ENCODE peak calls at places on chromosomes 2 and 18, in eight cellular contexts. One of them, this sample, is unnamed. For H3K4me1, the result is how much of the 10 kb centered on the place peaks cover.

GRCh38 chr2:112541315-112542122 is 746 bp upstream of the POLR1B start:
- DNase-seq in SK-N-SH: peak
- DNase-seq in A549: peak
- DNase-seq in stomach: no peak
- DNase-seq in tibial nerve: peak
- DNase-seq in ovary: peak
- DNase-seq in suprapubic skin: peak
- DNase-seq in transverse colon: peak
- DNase-seq in this sample: peak

GRCh38 chr2:190947139-190947538 is 66.5 kb downstream of the GLS start:
- DNase-seq in SK-N-SH: peak
- DNase-seq in A549: no peak
- DNase-seq in stomach: no peak
- DNase-seq in tibial nerve: no peak
- DNase-seq in ovary: no peak
- DNase-seq in suprapubic skin: no peak
- DNase-seq in transverse colon: no peak
- DNase-seq in this sample: no peak

GRCh38 chr18:75240433-75240832 is 29.8 kb downstream of the TSHZ1 start:
- DNase-seq in SK-N-SH: no peak
- DNase-seq in A549: no peak
- DNase-seq in stomach: no peak
- DNase-seq in tibial nerve: no peak
- DNase-seq in ovary: no peak
- DNase-seq in suprapubic skin: no peak
- DNase-seq in transverse colon: no peak
- DNase-seq in this sample: no peak

GRCh38 chr18:48917579-48918101 is 33.1 kb downstream of the SMAD7 start:
- DNase-seq in SK-N-SH: no peak
- DNase-seq in A549: no peak
- DNase-seq in stomach: no peak
- DNase-seq in tibial nerve: no peak
- DNase-seq in ovary: no peak
- DNase-seq in suprapubic skin: no peak
- DNase-seq in transverse colon: no peak
- DNase-seq in this sample: no peak

GRCh38 chr2:211514049-211514448 is 957.6 kb downstream of the CPS1 start:
- DNase-seq in SK-N-SH: no peak
- DNase-seq in A549: no peak
- DNase-seq in stomach: no peak
- DNase-seq in tibial nerve: no peak
- DNase-seq in ovary: no peak
- DNase-seq in suprapubic skin: no peak
- DNase-seq in transverse colon: no peak
- DNase-seq in this sample: no peak

GRCh38 chr18:9741821-9742541 is 33.9 kb downstream of the RAB31 start:
- DNase-seq in SK-N-SH: no peak
- DNase-seq in A549: no peak
- DNase-seq in stomach: no peak
- DNase-seq in tibial nerve: no peak
- DNase-seq in ovary: no peak
- DNase-seq in suprapubic skin: peak
- DNase-seq in transverse colon: no peak
- DNase-seq in this sample: peak

GRCh38 chr2:172101707-172102158 is 967 bp downstream of the DLX2 start:
- DNase-seq in SK-N-SH: peak
- DNase-seq in A549: no peak
- DNase-seq in stomach: no peak
- DNase-seq in tibial nerve: no peak
- DNase-seq in ovary: no peak
- DNase-seq in suprapubic skin: no peak
- DNase-seq in transverse colon: no peak
- DNase-seq in this sample: no peak

GRCh38 chr18:37425182-37425581 is 140.4 kb downstream of the CELF4 start:
- DNase-seq in SK-N-SH: no peak
- DNase-seq in A549: no peak
- DNase-seq in stomach: no peak
- DNase-seq in tibial nerve: no peak
- DNase-seq in ovary: no peak
- DNase-seq in suprapubic skin: no peak
- DNase-seq in transverse colon: no peak
- DNase-seq in this sample: no peak

GRCh38 chr2:227163445-227163997 is 484 bp downstream of the COL4A4 start:
- DNase-seq in SK-N-SH: peak
- DNase-seq in A549: peak
- DNase-seq in stomach: peak
- DNase-seq in tibial nerve: no peak
- DNase-seq in ovary: peak
- DNase-seq in suprapubic skin: no peak
- DNase-seq in transverse colon: peak
- DNase-seq in this sample: peak

GRCh38 chr2:70143314-70144150 is 47.3 kb downstream of the C2orf42 start:
- DNase-seq in SK-N-SH: peak
- DNase-seq in A549: no peak
- DNase-seq in stomach: peak
- DNase-seq in tibial nerve: no peak
- DNase-seq in ovary: peak
- DNase-seq in suprapubic skin: no peak
- DNase-seq in transverse colon: peak
- DNase-seq in this sample: no peak

GRCh38 chr2:104826016-104826415 is 27.9 kb upstream of the POU3F3 start:
- DNase-seq in SK-N-SH: no peak
- DNase-seq in A549: no peak
- DNase-seq in stomach: no peak
- DNase-seq in tibial nerve: no peak
- DNase-seq in ovary: no peak
- DNase-seq in suprapubic skin: no peak
- DNase-seq in transverse colon: no peak
- DNase-seq in this sample: no peak

GRCh38 chr18:47909484-47909883 is 21.0 kb downstream of the SMAD2 start:
- DNase-seq in SK-N-SH: no peak
- DNase-seq in A549: no peak
- DNase-seq in stomach: no peak
- DNase-seq in tibial nerve: no peak
- DNase-seq in ovary: no peak
- DNase-seq in suprapubic skin: no peak
- DNase-seq in transverse colon: no peak
- DNase-seq in this sample: no peak

GRCh38 chr2:73952499-73953446 is 26.1 kb downstream of the DGUOK start:
- DNase-seq in SK-N-SH: no peak
- DNase-seq in A549: no peak
- DNase-seq in stomach: no peak
- DNase-seq in tibial nerve: no peak
- DNase-seq in ovary: no peak
- DNase-seq in suprapubic skin: no peak
- DNase-seq in transverse colon: no peak
- DNase-seq in this sample: no peak
- TF ChIP-seq EP300 in SK-N-SH: no peak
- TF ChIP-seq EP300 in A549: no peak
- TF ChIP-seq EP300 in stomach: no peak
- TF ChIP-seq EP300 in tibial nerve: no peak
- TF ChIP-seq EP300 in ovary: no peak
- TF ChIP-seq EP300 in suprapubic skin: no peak
- TF ChIP-seq EP300 in transverse colon: no peak
- TF ChIP-seq EP300 in this sample: no peak

GRCh38 chr2:40103163-40103562 is 324.1 kb upstream of the THUMPD2 start:
- DNase-seq in SK-N-SH: no peak
- DNase-seq in A549: no peak
- DNase-seq in stomach: no peak
- DNase-seq in tibial nerve: no peak
- DNase-seq in ovary: no peak
- DNase-seq in suprapubic skin: no peak
- DNase-seq in transverse colon: no peak
- DNase-seq in this sample: no peak
- H3K4me1 ChIP-seq in SK-N-SH: under half
- H3K4me1 ChIP-seq in A549: under half
- H3K4me1 ChIP-seq in stomach: under half
- H3K4me1 ChIP-seq in tibial nerve: under half
- H3K4me1 ChIP-seq in ovary: under half
- H3K4me1 ChIP-seq in suprapubic skin: under half
- H3K4me1 ChIP-seq in transverse colon: under half
- H3K4me1 ChIP-seq in this sample: under half

GRCh38 chr2:215692387-215693079 is 256.7 kb upstream of the FN1 start:
- DNase-seq in SK-N-SH: no peak
- DNase-seq in A549: no peak
- DNase-seq in stomach: no peak
- DNase-seq in tibial nerve: no peak
- DNase-seq in ovary: no peak
- DNase-seq in suprapubic skin: no peak
- DNase-seq in transverse colon: no peak
- DNase-seq in this sample: no peak

GRCh38 chr2:215691346-215691745 is 255.5 kb upstream of the FN1 start:
- DNase-seq in SK-N-SH: no peak
- DNase-seq in A549: no peak
- DNase-seq in stomach: no peak
- DNase-seq in tibial nerve: no peak
- DNase-seq in ovary: no peak
- DNase-seq in suprapubic skin: no peak
- DNase-seq in transverse colon: no peak
- DNase-seq in this sample: no peak

GRCh38 chr2:215693999-215694356 is 258.1 kb upstream of the FN1 start:
- DNase-seq in SK-N-SH: no peak
- DNase-seq in A549: no peak
- DNase-seq in stomach: no peak
- DNase-seq in tibial nerve: no peak
- DNase-seq in ovary: no peak
- DNase-seq in suprapubic skin: no peak
- DNase-seq in transverse colon: no peak
- DNase-seq in this sample: no peak

GRCh38 chr2:215695876-215696275 is 260.0 kb upstream of the FN1 start:
- DNase-seq in SK-N-SH: no peak
- DNase-seq in A549: no peak
- DNase-seq in stomach: no peak
- DNase-seq in tibial nerve: no peak
- DNase-seq in ovary: no peak
- DNase-seq in suprapubic skin: no peak
- DNase-seq in transverse colon: no peak
- DNase-seq in this sample: no peak

GRCh38 chr2:215693269-215693998 is 257.6 kb upstream of the FN1 start:
- DNase-seq in SK-N-SH: no peak
- DNase-seq in A549: no peak
- DNase-seq in stomach: no peak
- DNase-seq in tibial nerve: no peak
- DNase-seq in ovary: peak
- DNase-seq in suprapubic skin: no peak
- DNase-seq in transverse colon: no peak
- DNase-seq in this sample: no peak
- H3K4me3 ChIP-seq in SK-N-SH: no peak
- H3K4me3 ChIP-seq in A549: no peak
- H3K4me3 ChIP-seq in stomach: no peak
- H3K4me3 ChIP-seq in tibial nerve: no peak
- H3K4me3 ChIP-seq in ovary: no peak
- H3K4me3 ChIP-seq in suprapubic skin: no peak
- H3K4me3 ChIP-seq in transverse colon: no peak
- H3K4me3 ChIP-seq in this sample: no peak

DNA sequence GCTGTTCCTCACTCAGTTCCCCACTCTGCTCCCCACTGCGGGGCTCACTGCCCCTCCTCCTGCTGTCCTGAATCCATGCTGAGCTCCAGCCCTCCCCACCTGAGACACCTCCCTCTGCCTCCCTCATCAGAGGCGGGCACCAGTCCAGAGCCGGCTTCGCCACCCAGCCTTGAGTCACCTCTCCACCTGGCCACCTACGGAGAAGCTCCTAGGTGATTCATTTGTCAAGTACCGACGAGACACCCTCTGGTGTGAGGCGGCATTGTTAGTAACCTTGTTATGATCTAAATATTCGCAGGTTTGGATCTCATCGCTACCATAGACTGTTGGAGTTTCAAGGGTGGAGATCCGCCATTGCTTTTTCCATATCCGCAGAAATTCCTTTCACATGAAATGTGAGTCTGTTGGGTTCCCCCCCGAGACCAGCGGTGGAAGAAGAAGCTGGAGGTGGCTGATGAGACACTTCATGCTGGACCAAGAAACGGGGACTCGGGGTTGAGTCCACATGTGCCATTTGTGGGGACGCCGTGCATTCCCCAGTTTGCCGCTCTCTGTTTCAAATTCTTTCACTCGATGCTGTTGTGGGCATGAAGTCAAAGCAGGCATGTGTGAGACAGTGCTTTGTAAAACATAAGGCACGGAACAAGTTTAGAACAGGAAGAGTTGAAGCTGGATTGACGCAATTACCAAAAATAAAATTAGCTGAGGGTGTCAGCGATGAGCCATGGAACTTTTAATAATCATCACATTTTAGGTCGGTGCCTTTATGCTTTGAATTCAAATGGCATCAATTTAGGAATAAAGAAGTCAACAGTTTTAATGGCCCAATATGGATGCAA is 259.8 kb upstream of the HDAC4 start:
- DNase-seq in SK-N-SH: no peak
- DNase-seq in A549: no peak
- DNase-seq in stomach: no peak
- DNase-seq in tibial nerve: no peak
- DNase-seq in ovary: no peak
- DNase-seq in suprapubic skin: no peak
- DNase-seq in transverse colon: no peak
- DNase-seq in this sample: peak
- TF ChIP-seq EP300 in SK-N-SH: no peak
- TF ChIP-seq EP300 in A549: no peak
- TF ChIP-seq EP300 in stomach: no peak
- TF ChIP-seq EP300 in tibial nerve: peak
- TF ChIP-seq EP300 in ovary: no peak
- TF ChIP-seq EP300 in suprapubic skin: no peak
- TF ChIP-seq EP300 in transverse colon: no peak
- TF ChIP-seq EP300 in this sample: no peak

DNA sequence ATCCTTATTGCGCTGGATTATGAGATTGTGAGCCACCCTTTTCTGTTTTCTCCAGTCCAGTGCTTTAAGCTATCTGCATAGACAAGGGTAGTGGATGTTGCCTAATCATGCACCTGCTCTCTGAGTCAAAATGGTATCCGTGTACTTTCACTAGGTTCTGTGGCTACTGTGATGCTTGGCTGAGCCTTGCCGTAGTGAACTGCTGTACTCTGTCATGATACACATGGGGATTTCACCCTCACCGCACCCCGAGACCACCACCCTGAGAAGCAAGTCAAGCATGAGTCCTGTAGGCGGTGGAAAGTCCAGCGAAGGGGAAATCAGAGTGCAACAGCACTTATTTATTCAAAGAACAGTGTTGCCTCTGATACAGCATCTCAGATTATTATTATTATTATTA is 55.0 kb downstream of the ARHGAP25 start:
- DNase-seq in SK-N-SH: no peak
- DNase-seq in A549: no peak
- DNase-seq in stomach: no peak
- DNase-seq in tibial nerve: no peak
- DNase-seq in ovary: no peak
- DNase-seq in suprapubic skin: no peak
- DNase-seq in transverse colon: no peak
- DNase-seq in this sample: peak
- H3K4me1 ChIP-seq in SK-N-SH: under half
- H3K4me1 ChIP-seq in A549: under half
- H3K4me1 ChIP-seq in stomach: under half
- H3K4me1 ChIP-seq in tibial nerve: under half
- H3K4me1 ChIP-seq in ovary: under half
- H3K4me1 ChIP-seq in suprapubic skin: under half
- H3K4me1 ChIP-seq in transverse colon: under half
- H3K4me1 ChIP-seq in this sample: under half

GRCh38 chr2:187552959-187553681 is 1.1 kb downstream of the TFPI start:
- DNase-seq in SK-N-SH: no peak
- DNase-seq in A549: no peak
- DNase-seq in stomach: no peak
- DNase-seq in tibial nerve: no peak
- DNase-seq in ovary: no peak
- DNase-seq in suprapubic skin: no peak
- DNase-seq in transverse colon: no peak
- DNase-seq in this sample: no peak
- H3K4me3 ChIP-seq in SK-N-SH: no peak
- H3K4me3 ChIP-seq in A549: peak
- H3K4me3 ChIP-seq in stomach: peak
- H3K4me3 ChIP-seq in tibial nerve: peak
- H3K4me3 ChIP-seq in ovary: peak
- H3K4me3 ChIP-seq in suprapubic skin: peak
- H3K4me3 ChIP-seq in transverse colon: peak
- H3K4me3 ChIP-seq in this sample: peak